ENCODE peak calls at places on chromosomes 16 and 17, in ten cellular contexts. One of them, this sample, is unnamed.

GRCh38 chr16:79215289-79215688 is 385.2 kb downstream of the MAF start:
- DNase-seq in GM12891: no peak
- DNase-seq in body of pancreas: no peak
- DNase-seq in lower leg skin: no peak
- DNase-seq in A549: no peak
- DNase-seq in Peyer's patch: no peak
- DNase-seq in transverse colon: no peak
- DNase-seq in esophagus squamous epithelium: no peak
- DNase-seq in testis: no peak
- DNase-seq in heart left ventricle: no peak
- DNase-seq in this sample: no peak

GRCh38 chr16:85136213-85136704 is 24.0 kb upstream of the CIBAR2 start:
- DNase-seq in transverse colon: peak; percentile 35
- DNase-seq in body of pancreas: no peak
- DNase-seq in Peyer's patch: peak; percentile 35
- DNase-seq in lower leg skin: peak; percentile 55
- DNase-seq in testis: peak; percentile 33
- DNase-seq in GM12891: no peak
- DNase-seq in A549: no peak
- DNase-seq in heart left ventricle: peak; percentile 46
- DNase-seq in esophagus squamous epithelium: no peak
- DNase-seq in this sample: no peak

GRCh38 chr16:67268136-67268579 is 11.2 kb upstream of the PLEKHG4 start:
- DNase-seq in body of pancreas: peak; percentile 52
- DNase-seq in A549: no peak
- DNase-seq in testis: no peak
- DNase-seq in lower leg skin: no peak
- DNase-seq in esophagus squamous epithelium: no peak
- DNase-seq in transverse colon: no peak
- DNase-seq in heart left ventricle: no peak
- DNase-seq in Peyer's patch: no peak
- DNase-seq in GM12891: no peak
- DNase-seq in this sample: no peak

GRCh38 chr17:39014795-39015545 is 47.8 kb upstream of the FBXO47 start:
- DNase-seq in transverse colon: no peak
- DNase-seq in heart left ventricle: no peak
- DNase-seq in body of pancreas: no peak
- DNase-seq in GM12891: no peak
- DNase-seq in testis: no peak
- DNase-seq in A549: no peak
- DNase-seq in esophagus squamous epithelium: no peak
- DNase-seq in lower leg skin: no peak
- DNase-seq in Peyer's patch: no peak
- DNase-seq in this sample: no peak

GRCh38 chr16:83002351-83003334 is 375.9 kb downstream of the CDH13 start:
- DNase-seq in esophagus squamous epithelium: no peak
- DNase-seq in heart left ventricle: no peak
- DNase-seq in transverse colon: no peak
- DNase-seq in A549: no peak
- DNase-seq in testis: no peak
- DNase-seq in GM12891: no peak
- DNase-seq in lower leg skin: no peak
- DNase-seq in body of pancreas: no peak
- DNase-seq in Peyer's patch: no peak
- DNase-seq in this sample: no peak

GRCh38 chr16:88705746-88706287 is 391 bp downstream of the RNF166 start:
- DNase-seq in Peyer's patch: peak; percentile 36
- DNase-seq in body of pancreas: peak; percentile 38
- DNase-seq in heart left ventricle: no peak
- DNase-seq in lower leg skin: no peak
- DNase-seq in A549: no peak
- DNase-seq in esophagus squamous epithelium: no peak
- DNase-seq in testis: no peak
- DNase-seq in GM12891: no peak
- DNase-seq in transverse colon: peak; percentile 39
- DNase-seq in this sample: no peak

GRCh38 chr16:81261049-81261648 is 22.7 kb downstream of the BCO1 start:
- DNase-seq in Peyer's patch: no peak
- DNase-seq in lower leg skin: no peak
- DNase-seq in A549: peak; percentile 52
- DNase-seq in esophagus squamous epithelium: no peak
- DNase-seq in heart left ventricle: no peak
- DNase-seq in body of pancreas: no peak
- DNase-seq in transverse colon: no peak
- DNase-seq in testis: no peak
- DNase-seq in GM12891: no peak
- DNase-seq in this sample: no peak

GRCh38 chr17:56121661-56122060 is 31.6 kb upstream of the ANKFN1 start:
- DNase-seq in transverse colon: no peak
- DNase-seq in heart left ventricle: no peak
- DNase-seq in GM12891: no peak
- DNase-seq in esophagus squamous epithelium: no peak
- DNase-seq in Peyer's patch: no peak
- DNase-seq in testis: no peak
- DNase-seq in lower leg skin: no peak
- DNase-seq in body of pancreas: no peak
- DNase-seq in A549: no peak
- DNase-seq in this sample: no peak

GRCh38 chr16:24036614-24037013 is 200.8 kb downstream of the PRKCB start:
- DNase-seq in lower leg skin: no peak
- DNase-seq in transverse colon: peak; percentile 49
- DNase-seq in Peyer's patch: peak; percentile 19
- DNase-seq in GM12891: peak; percentile 37
- DNase-seq in heart left ventricle: peak; percentile 13
- DNase-seq in body of pancreas: peak; percentile 18
- DNase-seq in A549: peak; percentile 84
- DNase-seq in esophagus squamous epithelium: no peak
- DNase-seq in testis: peak; percentile 71
- DNase-seq in this sample: peak; percentile 44

GRCh38 chr16:1152123-1152638 is 725 bp upstream of the CACNA1H start:
- DNase-seq in testis: no peak
- DNase-seq in transverse colon: no peak
- DNase-seq in lower leg skin: no peak
- DNase-seq in GM12891: no peak
- DNase-seq in heart left ventricle: no peak
- DNase-seq in Peyer's patch: no peak
- DNase-seq in A549: peak; percentile 24
- DNase-seq in esophagus squamous epithelium: no peak
- DNase-seq in body of pancreas: no peak
- DNase-seq in this sample: no peak

GRCh38 chr17:81429813-81430510 is 34.7 kb downstream of the BAHCC1 start:
- DNase-seq in esophagus squamous epithelium: no peak
- DNase-seq in heart left ventricle: no peak
- DNase-seq in Peyer's patch: no peak
- DNase-seq in lower leg skin: no peak
- DNase-seq in testis: peak; percentile 49
- DNase-seq in transverse colon: no peak
- DNase-seq in GM12891: no peak
- DNase-seq in A549: no peak
- DNase-seq in body of pancreas: peak; percentile 51
- DNase-seq in this sample: no peak

GRCh38 chr16:13095061-13095460 is 193.7 kb downstream of the SHISA9 start:
- DNase-seq in testis: no peak
- DNase-seq in transverse colon: no peak
- DNase-seq in GM12891: no peak
- DNase-seq in lower leg skin: no peak
- DNase-seq in A549: no peak
- DNase-seq in body of pancreas: no peak
- DNase-seq in heart left ventricle: no peak
- DNase-seq in Peyer's patch: no peak
- DNase-seq in esophagus squamous epithelium: no peak
- DNase-seq in this sample: no peak

GRCh38 chr17:82170412-82170961 is 42.2 kb downstream of the CCDC57 start:
- DNase-seq in A549: no peak
- DNase-seq in body of pancreas: no peak
- DNase-seq in lower leg skin: no peak
- DNase-seq in transverse colon: no peak
- DNase-seq in esophagus squamous epithelium: no peak
- DNase-seq in testis: no peak
- DNase-seq in GM12891: no peak
- DNase-seq in Peyer's patch: no peak
- DNase-seq in heart left ventricle: no peak
- DNase-seq in this sample: no peak

GRCh38 chr16:88306860-88307545 is 75.8 kb upstream of the ZNF469 start:
- DNase-seq in lower leg skin: no peak
- DNase-seq in transverse colon: no peak
- DNase-seq in A549: no peak
- DNase-seq in body of pancreas: no peak
- DNase-seq in GM12891: no peak
- DNase-seq in esophagus squamous epithelium: no peak
- DNase-seq in testis: peak; percentile 66
- DNase-seq in heart left ventricle: no peak
- DNase-seq in Peyer's patch: no peak
- DNase-seq in this sample: peak; percentile 61

DNA sequence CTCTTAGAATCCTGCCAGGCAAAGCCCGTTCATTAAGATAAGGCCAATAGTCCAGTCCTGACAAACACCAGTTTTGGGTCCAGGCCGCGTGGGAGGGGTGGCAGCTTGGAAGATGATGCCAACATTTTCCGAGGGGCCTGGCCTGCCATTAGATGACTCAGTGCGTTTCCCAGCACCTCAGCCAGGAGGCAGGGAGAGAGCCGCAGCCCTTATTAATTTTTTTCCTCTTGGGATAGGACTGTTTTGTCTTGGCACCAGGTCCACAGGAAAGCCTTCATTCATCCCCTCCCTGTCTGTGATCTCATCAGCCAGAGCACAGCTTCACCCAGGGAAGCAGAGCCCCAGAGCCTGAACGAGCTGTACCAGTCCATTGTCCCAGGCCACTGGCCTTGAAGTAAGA is 4.7 kb upstream of the NDEL1 start:
- DNase-seq in GM12891: no peak
- DNase-seq in lower leg skin: peak; percentile 49
- DNase-seq in heart left ventricle: peak; percentile 46
- DNase-seq in transverse colon: no peak
- DNase-seq in body of pancreas: peak; percentile 34
- DNase-seq in A549: no peak
- DNase-seq in Peyer's patch: no peak
- DNase-seq in testis: no peak
- DNase-seq in esophagus squamous epithelium: no peak
- DNase-seq in this sample: peak; percentile 32
- TF ChIP-seq POLR2A in GM12891: no peak
- TF ChIP-seq POLR2A in lower leg skin: no peak
- TF ChIP-seq POLR2A in heart left ventricle: peak; percentile 15
- TF ChIP-seq POLR2A in transverse colon: no peak
- TF ChIP-seq POLR2A in body of pancreas: no peak
- TF ChIP-seq POLR2A in A549: no peak
- TF ChIP-seq POLR2A in Peyer's patch: no peak
- TF ChIP-seq POLR2A in testis: no peak
- TF ChIP-seq POLR2A in esophagus squamous epithelium: no peak
- TF ChIP-seq POLR2A in this sample: no peak

GRCh38 chr17:49968380-49969133 is 433 bp upstream of the DLX4 start:
- DNase-seq in A549: peak; percentile 95
- DNase-seq in Peyer's patch: peak; percentile 52
- DNase-seq in esophagus squamous epithelium: no peak
- DNase-seq in testis: peak; percentile 69
- DNase-seq in lower leg skin: peak; percentile 59
- DNase-seq in GM12891: peak; percentile 82
- DNase-seq in body of pancreas: peak; percentile 60
- DNase-seq in transverse colon: peak; percentile 63
- DNase-seq in heart left ventricle: peak; percentile 45
- DNase-seq in this sample: peak; percentile 97
- TF ChIP-seq POLR2A in A549: peak; percentile 70
- TF ChIP-seq POLR2A in Peyer's patch: no peak
- TF ChIP-seq POLR2A in esophagus squamous epithelium: no peak
- TF ChIP-seq POLR2A in testis: no peak
- TF ChIP-seq POLR2A in lower leg skin: no peak
- TF ChIP-seq POLR2A in GM12891: no peak
- TF ChIP-seq POLR2A in body of pancreas: no peak
- TF ChIP-seq POLR2A in transverse colon: no peak
- TF ChIP-seq POLR2A in heart left ventricle: no peak
- TF ChIP-seq POLR2A in this sample: peak; percentile 25

DNA sequence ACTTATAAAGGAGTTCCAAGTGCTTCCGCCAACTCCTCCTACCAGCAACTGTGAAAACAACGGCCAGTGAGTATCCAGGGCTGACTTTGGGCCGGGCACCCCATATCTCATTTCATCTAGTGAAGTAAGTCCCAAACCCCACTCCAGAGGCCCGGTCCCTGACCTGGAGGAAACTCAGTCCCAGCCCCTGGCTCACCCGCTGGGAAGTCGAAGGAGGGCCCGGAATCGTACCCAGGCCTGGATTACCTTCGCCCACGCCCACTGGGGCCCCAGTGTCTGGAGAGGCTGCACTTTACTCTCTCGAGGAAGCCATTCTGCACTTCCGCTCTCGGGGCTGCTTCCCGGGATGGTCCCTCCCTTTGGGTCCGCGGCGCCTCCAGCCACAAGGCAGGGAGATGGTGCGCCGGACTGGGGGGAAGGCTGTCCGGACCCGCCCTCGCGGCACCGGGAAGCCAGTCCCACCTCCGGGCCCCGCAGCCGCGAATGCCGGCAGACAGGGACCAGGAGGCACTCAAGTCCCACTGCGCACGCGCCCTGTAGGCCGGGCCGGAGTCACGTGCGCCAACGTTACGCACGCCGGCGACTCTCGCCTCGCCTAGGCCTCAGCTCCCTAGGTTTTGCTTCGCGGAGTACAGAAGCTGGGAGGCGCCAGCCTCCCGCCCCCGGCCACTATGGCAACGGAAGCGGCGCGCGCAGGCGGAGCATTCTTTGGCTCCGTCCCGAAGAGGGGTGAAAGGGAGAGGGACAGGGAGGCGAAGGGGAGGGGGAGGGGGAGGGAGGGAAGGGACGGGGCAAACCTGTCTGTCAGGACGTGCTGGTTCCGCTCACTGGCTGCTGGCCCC is at the start of gene CMTR2:
- DNase-seq in transverse colon: peak; percentile 96
- DNase-seq in body of pancreas: peak; percentile 96
- DNase-seq in Peyer's patch: peak; percentile 90
- DNase-seq in GM12891: peak; percentile 92
- DNase-seq in esophagus squamous epithelium: peak; percentile 62
- DNase-seq in lower leg skin: peak; percentile 93
- DNase-seq in testis: peak; percentile 96
- DNase-seq in heart left ventricle: peak; percentile 93
- DNase-seq in A549: peak; percentile 95
- DNase-seq in this sample: peak; percentile 94
- TF ChIP-seq POLR2A in transverse colon: peak; percentile 85
- TF ChIP-seq POLR2A in body of pancreas: peak; percentile 87
- TF ChIP-seq POLR2A in Peyer's patch: peak; percentile 82
- TF ChIP-seq POLR2A in GM12891: peak; percentile 94
- TF ChIP-seq POLR2A in esophagus squamous epithelium: peak; percentile 77
- TF ChIP-seq POLR2A in lower leg skin: no peak
- TF ChIP-seq POLR2A in testis: no peak
- TF ChIP-seq POLR2A in heart left ventricle: peak; percentile 86
- TF ChIP-seq POLR2A in A549: peak; percentile 93
- TF ChIP-seq POLR2A in this sample: peak; percentile 93

GRCh38 chr16:22007509-22008214 is at the start of gene MOSMO:
- DNase-seq in Peyer's patch: peak; percentile 68
- DNase-seq in lower leg skin: peak; percentile 43
- DNase-seq in testis: peak; percentile 82
- DNase-seq in GM12891: peak; percentile 75
- DNase-seq in body of pancreas: peak; percentile 72
- DNase-seq in esophagus squamous epithelium: no peak
- DNase-seq in A549: peak; percentile 60
- DNase-seq in heart left ventricle: peak; percentile 81
- DNase-seq in transverse colon: peak; percentile 79
- DNase-seq in this sample: peak; percentile 79
- TF ChIP-seq POLR2A in Peyer's patch: peak; percentile 29
- TF ChIP-seq POLR2A in lower leg skin: no peak
- TF ChIP-seq POLR2A in testis: no peak
- TF ChIP-seq POLR2A in GM12891: no peak
- TF ChIP-seq POLR2A in body of pancreas: peak; percentile 44
- TF ChIP-seq POLR2A in esophagus squamous epithelium: peak; percentile 43
- TF ChIP-seq POLR2A in A549: peak; percentile 52
- TF ChIP-seq POLR2A in heart left ventricle: peak; percentile 56
- TF ChIP-seq POLR2A in transverse colon: peak; percentile 33
- TF ChIP-seq POLR2A in this sample: peak; percentile 53